ENCODE peak calls at places on chromosomes 16 and 17, in nine cellular contexts. Q is stimulated activated CD4-positive, alpha-beta T cell treated with anti-CD3 and anti-CD28 coated beads, Interleukin-15, amount 100 ng/mL, for 48 hours; D is Ammon's horn; A is AG04450; J is Daoy; I is fibroblast of pulmonary artery; U is CD8-positive, alpha-beta T cell; X is PC-3; E is ascending aorta. N is an unnamed sample.
A peak's percentile ranks its signal among the peaks of the same experiment; 100 is the strongest.

GRCh38 chr16:529012-529575 is 1.6 kb downstream of the CAPN15 start:
- DNase-seq in U (peak; percentile 63), Q (no peak), X (no peak), D (no peak), J (no peak), E (no peak), I (no peak), A (no peak), N (no peak)

GRCh38 chr16:74455619-74456289 is 34.5 kb upstream of the CLEC18B start:
- DNase-seq in A (no peak), J (no peak), E (no peak), U (no peak), D (no peak), Q (no peak), I (peak; percentile 85), X (no peak), N (no peak)

GRCh38 chr17:8060274-8060673 is 21.4 kb downstream of the ALOX15B start:
- DNase-seq in Q (no peak), D (peak; percentile 76), X (peak; percentile 93), E (no peak), I (peak; percentile 81), U (peak; percentile 68), J (peak; percentile 47), A (peak; percentile 30), N (no peak)

GRCh38 chr16:64180136-64180900 is 941.5 kb downstream of the CDH11 start:
- DNase-seq in Q (no peak), X (no peak), E (no peak), A (no peak), I (no peak), U (no peak), D (no peak), J (no peak), N (no peak)

GRCh38 chr16:85615014-85615851 is 2.1 kb downstream of the GSE1 start:
- DNase-seq in D (no peak), I (no peak), A (no peak), U (peak; percentile 73), X (peak; percentile 91), E (no peak), J (peak; percentile 67), Q (peak; percentile 48), N (no peak)

GRCh38 chr16:74901606-74902005 is 83.3 kb downstream of the WDR59 start:
- DNase-seq in D (no peak), J (no peak), Q (no peak), I (no peak), X (no peak), U (no peak), A (no peak), E (no peak), N (no peak)

GRCh38 chr17:29155966-29156338 is 24.2 kb downstream of the MYO18A start:
- DNase-seq in U (no peak), X (no peak), Q (no peak), I (peak; percentile 73), D (no peak), J (peak; percentile 46), E (no peak), A (no peak), N (no peak)

GRCh38 chr17:38877130-38877851 is 7.4 kb downstream of the LASP1 start:
- DNase-seq in A (no peak), U (no peak), X (no peak), D (no peak), I (no peak), J (no peak), Q (no peak), E (no peak), N (no peak)

GRCh38 chr16:29975811-29976511 is 2.3 kb downstream of the TAOK2 start:
- DNase-seq in I (peak; percentile 21), A (no peak), E (no peak), J (no peak), Q (no peak), X (peak; percentile 1), D (no peak), U (no peak), N (no peak)

GRCh38 chr17:63434951-63435571 is 11.0 kb downstream of the CYB561 start:
- DNase-seq in I (peak; percentile 41), X (peak; percentile 99), Q (no peak), A (no peak), U (peak; percentile 59), D (peak; percentile 79), E (peak; percentile 88), J (peak; percentile 89), N (no peak)

GRCh38 chr16:56341656-56342397 is 83.5 kb downstream of the AMFR start:
- DNase-seq in A (no peak), Q (no peak), E (no peak), U (no peak), D (no peak), J (no peak), I (no peak), X (no peak), N (no peak)

GRCh38 chr17:69144621-69145255 is 3.0 kb upstream of the ABCA6 start:
- DNase-seq in Q (no peak), U (no peak), D (no peak), E (no peak), I (no peak), A (no peak), X (no peak), J (no peak), N (no peak)

GRCh38 chr17:81471804-81472456 is 40.7 kb downstream of the ACTG1 start:
- DNase-seq in A (no peak), D (peak; percentile 78), U (no peak), E (no peak), J (peak; percentile 40), X (no peak), Q (no peak), I (peak; percentile 39), N (no peak)

GRCh38 chr16:58028541-58029070 is 3.1 kb downstream of the MMP15 start:
- DNase-seq in E (no peak), I (no peak), X (no peak), U (no peak), J (no peak), Q (no peak), D (no peak), A (no peak), N (peak; percentile 15)

GRCh38 chr16:17245727-17246576 is 224.8 kb downstream of the XYLT1 start:
- DNase-seq in U (no peak), Q (no peak), X (no peak), J (no peak), D (no peak), A (no peak), I (no peak), E (no peak), N (no peak)

GRCh38 chr16:3161235-3162018 is 26.6 kb upstream of the OR1F1 start:
- DNase-seq in E (no peak), I (no peak), A (no peak), J (no peak), X (no peak), Q (no peak), U (no peak), D (no peak), N (no peak)